ENCODE peak calls at places on chromosome 6, in eight cellular contexts. S is hepatocyte, R is sigmoid colon, J is PC-9, C is SJSA1, Q is aorta, N is IMR-90, P is heart left ventricle. A is an unnamed sample. For H3K4me1, the result is how much of the 10 kb centered on the place peaks cover.

GRCh38 chr6:111737065-111737521 is 131.4 kb upstream of the TRAF3IP2 start:
- DNase-seq in J (peak), S (no peak), C (peak), R (no peak), Q (no peak), P (no peak), N (peak), A (no peak)

GRCh38 chr6:91816335-91816734 is 1229.5 kb upstream of the MAP3K7 start:
- DNase-seq in N (no peak), C (no peak), Q (no peak), R (no peak), P (no peak), S (no peak), J (no peak), A (no peak)

GRCh38 chr6:49565261-49565660 is 14.8 kb downstream of the C6orf141 start:
- DNase-seq in S (no peak), P (no peak), R (no peak), N (no peak), J (no peak), Q (no peak), C (no peak), A (no peak)

GRCh38 chr6:1137849-1138248 is 174.0 kb upstream of the FOXQ1 start:
- DNase-seq in S (no peak), Q (no peak), R (no peak), C (no peak), P (no peak), N (no peak), J (no peak), A (no peak)

GRCh38 chr6:147043994-147044477 is 160.2 kb upstream of the STXBP5 start:
- DNase-seq in R (no peak), J (no peak), S (no peak), P (no peak), C (no peak), N (peak), Q (no peak), A (no peak)

GRCh38 chr6:15493437-15494168 is 169.2 kb downstream of the DTNBP1 start:
- DNase-seq in C (no peak), J (no peak), N (peak), P (no peak), Q (no peak), S (no peak), R (no peak), A (no peak)

GRCh38 chr6:75602164-75602896 is 650 bp downstream of the SENP6 start:
- DNase-seq in C (no peak), J (no peak), S (peak), Q (peak), R (peak), P (peak), N (peak), A (peak)

GRCh38 chr6:34951741-34952140 is 62.7 kb downstream of the ANKS1A start:
- DNase-seq in J (no peak), P (no peak), C (no peak), N (no peak), R (no peak), Q (no peak), S (no peak), A (no peak)

GRCh38 chr6:158303210-158303731 is 9.0 kb upstream of the TULP4 start:
- DNase-seq in P (no peak), Q (no peak), C (no peak), S (peak), R (no peak), J (no peak), N (no peak), A (no peak)

GRCh38 chr6:158926429-158926828 is 73.6 kb downstream of the RSPH3 start:
- DNase-seq in N (peak), P (no peak), S (no peak), R (no peak), C (peak), J (no peak), Q (no peak), A (no peak)

GRCh38 chr6:113694278-113695077 is 162.7 kb upstream of the MARCKS start:
- DNase-seq in P (no peak), Q (no peak), J (no peak), R (no peak), N (peak), S (no peak), C (peak), A (no peak)

GRCh38 chr6:39225946-39226437 is 3.3 kb downstream of the KCNK5 start:
- DNase-seq in R (no peak), S (peak), N (no peak), P (no peak), Q (peak), J (no peak), C (no peak), A (no peak)

GRCh38 chr6:26543953-26544352 is 5.8 kb downstream of the HMGN4 start:
- DNase-seq in N (peak), R (no peak), P (no peak), C (no peak), S (no peak), Q (no peak), J (no peak), A (no peak)

GRCh38 chr6:165308926-165309731 is at the start of gene C6orf118:
- DNase-seq in C (peak), Q (peak), R (peak), P (peak), J (no peak), N (peak), S (peak), A (peak)

GRCh38 chr6:149840345-149841075 is 23.6 kb downstream of the LRP11 start:
- DNase-seq in R (peak), C (peak), P (peak), J (peak), Q (peak), N (peak), S (peak), A (peak)

GRCh38 chr6:165439928-165440554 is 130.6 kb upstream of the C6orf118 start:
- DNase-seq in N (peak), J (no peak), R (no peak), Q (no peak), S (peak), P (no peak), C (no peak), A (no peak)

GRCh38 chr6:166860392-166860791 is 96.0 kb downstream of the RNASET2 start:
- DNase-seq in Q (no peak), R (no peak), S (no peak), J (no peak), N (no peak), P (no peak), C (no peak), A (no peak)

GRCh38 chr6:31727717-31728671 is 1.1 kb downstream of the DDAH2 start:
- DNase-seq in J (no peak), N (no peak), C (no peak), R (peak), Q (peak), P (no peak), S (no peak), A (no peak)

GRCh38 chr6:109121411-109121810 is 26.1 kb downstream of the CEP57L1 start:
- DNase-seq in S (no peak), P (no peak), Q (no peak), C (no peak), J (no peak), R (no peak), N (no peak), A (no peak)

GRCh38 chr6:73694711-73695411 is 1.1 kb upstream of the CD109 start:
- DNase-seq in J (peak), C (no peak), P (no peak), R (no peak), S (no peak), Q (peak), N (peak), A (no peak)

GRCh38 chr6:85674604-85675003 is 31.9 kb upstream of the SYNCRIP start:
- DNase-seq in S (no peak), N (no peak), J (no peak), R (no peak), Q (no peak), P (no peak), C (no peak), A (peak)

GRCh38 chr6:71250050-71250689 is 38.4 kb upstream of the OGFRL1 start:
- DNase-seq in J (no peak), Q (no peak), S (no peak), N (peak), R (no peak), C (no peak), P (no peak), A (no peak)

GRCh38 chr6:47647188-47647587 is 51.2 kb upstream of the ADGRF4 start:
- DNase-seq in P (no peak), S (no peak), Q (no peak), R (no peak), N (no peak), C (no peak), J (no peak), A (no peak)

GRCh38 chr6:134079406-134079921 is 27.0 kb upstream of the SLC2A12 start:
- DNase-seq in Q (no peak), R (no peak), S (no peak), P (no peak), N (no peak), C (no peak), J (no peak), A (no peak)

GRCh38 chr6:63904844-63905243 is 269.2 kb downstream of the PHF3 start:
- DNase-seq in Q (no peak), S (peak), N (peak), C (no peak), P (no peak), R (no peak), J (no peak), A (no peak)

GRCh38 chr6:26312501-26313390 is 52.3 kb upstream of the BTN3A2 start:
- DNase-seq in P (peak), R (peak), S (peak), C (peak), J (peak), N (peak), Q (peak), A (peak)

GRCh38 chr6:24274441-24275083 is 83.3 kb downstream of the DCDC2 start:
- DNase-seq in Q (no peak), N (peak), C (no peak), S (peak), R (no peak), P (no peak), J (no peak), A (peak)

GRCh38 chr6:145872669-145873068 is 58.1 kb upstream of the FBXO30 start:
- DNase-seq in C (no peak), P (no peak), N (no peak), Q (no peak), S (no peak), R (no peak), J (no peak), A (no peak)

GRCh38 chr6:149127212-149127611 is 190.3 kb upstream of the TAB2 start:
- DNase-seq in P (no peak), R (no peak), N (peak), C (no peak), J (no peak), Q (no peak), S (no peak), A (no peak)

GRCh38 chr6:2877960-2878359 is 25.1 kb downstream of the SERPINB9 start:
- DNase-seq in N (no peak), R (no peak), P (no peak), S (no peak), Q (no peak), J (no peak), C (no peak), A (no peak)

GRCh38 chr6:158674342-158674969 is 24.6 kb downstream of the SYTL3 start:
- DNase-seq in J (no peak), N (no peak), C (peak), Q (no peak), S (no peak), P (no peak), R (no peak), A (no peak)

DNA sequence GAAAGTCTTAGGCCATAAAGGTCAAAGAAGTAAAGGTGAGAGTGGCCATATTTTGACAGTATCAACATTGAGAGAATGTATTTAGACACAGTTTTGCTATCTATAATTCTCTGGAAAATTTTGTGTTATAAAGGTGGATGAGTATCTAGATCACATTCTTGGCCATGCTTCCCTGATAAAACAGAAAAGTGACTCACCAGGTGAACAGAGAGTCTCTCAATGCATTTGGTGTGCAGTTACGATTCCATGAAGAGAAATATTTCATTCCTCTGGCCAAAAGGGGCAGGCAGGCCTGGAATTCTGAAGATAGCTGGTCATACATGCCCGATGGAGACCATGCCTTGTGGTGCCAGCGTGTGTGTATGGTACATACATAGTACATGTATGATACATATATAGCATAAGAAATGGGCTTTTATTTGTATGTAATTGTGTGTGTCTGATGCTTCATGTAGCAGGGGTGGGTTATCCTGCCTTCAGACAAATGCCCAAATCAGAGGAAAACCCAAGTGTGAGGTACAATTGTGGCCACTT is 164.0 kb downstream of the SOBP start:
- DNase-seq in R (no peak), Q (no peak), S (no peak), N (no peak), J (no peak), C (no peak), P (no peak), A (no peak)
- H3K27ac ChIP-seq in R (no peak), Q (no peak), S (no peak), N (no peak), J (no peak), C (no peak), P (no peak), A (no peak)

GRCh38 chr6:33772902-33773472 is 15.9 kb downstream of the LEMD2 start:
- DNase-seq in C (no peak), N (no peak), J (no peak), S (no peak), P (no peak), R (no peak), Q (no peak), A (no peak)
- H3K4me1 ChIP-seq in C (half or more), N (under half), J (under half), S (under half), P (under half), R (under half), Q (under half), A (under half)

GRCh38 chr6:143112084-143112768 is 51.5 kb downstream of the AIG1 start:
- DNase-seq in R (no peak), Q (no peak), P (no peak), N (no peak), J (no peak), C (no peak), S (no peak), A (no peak)
- H3K27ac ChIP-seq in R (no peak), Q (no peak), P (no peak), N (no peak), J (no peak), C (no peak), S (no peak), A (no peak)

GRCh38 chr6:157073596-157073995 is 249.7 kb downstream of the TMEM242 start:
- DNase-seq in J (no peak), Q (no peak), C (no peak), S (no peak), N (no peak), R (no peak), P (no peak), A (no peak)
- H3K4me1 ChIP-seq in J (under half), Q (under half), C (under half), S (under half), N (under half), R (under half), P (under half), A (under half)

GRCh38 chr6:136158398-136158797 is 91.7 kb downstream of the MTFR2 start:
- DNase-seq in C (no peak), N (no peak), R (no peak), S (peak), P (peak), Q (peak), J (no peak), A (no peak)

GRCh38 chr6:136158971-136159370 is 91.1 kb downstream of the MTFR2 start:
- DNase-seq in C (no peak), N (no peak), R (no peak), P (no peak), Q (no peak), S (peak), J (no peak), A (no peak)

GRCh38 chr6:136163260-136163659 is 86.9 kb downstream of the MTFR2 start:
- DNase-seq in R (no peak), C (no peak), J (no peak), P (no peak), S (no peak), N (no peak), Q (no peak), A (no peak)

GRCh38 chr6:136160255-136160654 is 89.9 kb downstream of the MTFR2 start:
- DNase-seq in P (no peak), C (no peak), Q (no peak), N (peak), J (no peak), S (no peak), R (no peak), A (no peak)

GRCh38 chr6:136161950-136162349 is 88.2 kb downstream of the MTFR2 start:
- DNase-seq in N (no peak), C (no peak), J (no peak), S (no peak), Q (no peak), R (no peak), P (no peak), A (no peak)
- H3K27ac ChIP-seq in N (no peak), C (no peak), J (no peak), S (no peak), Q (no peak), R (no peak), P (peak), A (no peak)

GRCh38 chr6:42038811-42039408 is 11.4 kb upstream of the TAF8 start:
- DNase-seq in C (no peak), R (no peak), P (no peak), S (no peak), Q (no peak), N (peak), J (no peak), A (no peak)

GRCh38 chr6:42043787-42044475 is 6.4 kb upstream of the TAF8 start:
- DNase-seq in Q (peak), C (peak), R (peak), P (peak), N (peak), S (peak), J (peak), A (peak)

GRCh38 chr6:42045538-42046460 is 4.5 kb upstream of the TAF8 start:
- DNase-seq in N (peak), J (peak), R (peak), P (peak), Q (peak), S (peak), C (peak), A (peak)

GRCh38 chr6:42041131-42042055 is 8.9 kb upstream of the TAF8 start:
- DNase-seq in Q (no peak), J (no peak), S (no peak), P (peak), N (no peak), R (peak), C (no peak), A (no peak)

DNA sequence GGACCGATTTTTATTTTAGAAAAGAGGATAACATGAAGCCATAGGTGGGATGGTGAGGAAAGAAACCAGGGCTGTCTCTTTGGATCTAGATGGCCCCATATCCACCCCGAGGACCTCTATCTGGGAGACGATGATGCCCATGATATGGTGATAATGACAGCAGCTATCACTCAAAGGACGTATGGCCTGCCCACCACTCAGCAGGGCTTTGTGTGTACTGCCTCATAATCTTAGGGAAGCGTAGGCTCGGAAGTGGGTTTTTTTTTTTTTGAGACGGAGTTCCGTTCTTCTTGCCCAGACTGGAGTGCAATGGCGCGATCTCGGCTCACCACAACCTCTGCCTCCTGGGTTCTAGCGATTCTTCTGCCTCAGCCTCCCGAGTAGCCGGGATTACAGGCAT is 8.2 kb upstream of the TAF8 start:
- DNase-seq in R (no peak), J (no peak), P (no peak), S (no peak), N (no peak), Q (no peak), C (no peak), A (no peak)
- H3K4me1 ChIP-seq in R (under half), J (under half), P (under half), S (half or more), N (under half), Q (under half), C (under half), A (under half)

DNA sequence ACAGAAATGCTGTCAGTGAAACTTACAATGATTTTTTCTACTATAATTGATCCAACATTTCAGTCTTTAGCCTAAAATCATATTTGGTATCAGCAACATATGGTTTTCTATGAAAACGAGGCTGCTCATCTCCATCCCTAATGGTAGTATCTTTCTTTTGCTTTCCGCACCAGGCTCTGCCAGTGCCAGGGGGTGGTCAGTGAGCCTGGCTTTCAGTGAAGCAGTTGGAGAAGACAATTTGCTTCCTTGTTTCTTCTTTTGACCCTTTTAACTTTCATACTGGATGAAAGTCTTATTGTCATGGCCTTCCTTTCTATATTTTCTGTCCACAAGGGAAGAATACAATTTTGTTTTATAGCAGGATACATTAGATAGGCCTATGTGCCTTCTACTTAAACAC is 258.4 kb downstream of the ARID1B start:
- DNase-seq in S (no peak), P (no peak), C (no peak), R (no peak), N (no peak), Q (no peak), J (no peak), A (no peak)
- H3K27ac ChIP-seq in S (peak), P (no peak), C (no peak), R (no peak), N (no peak), Q (no peak), J (no peak), A (no peak)

DNA sequence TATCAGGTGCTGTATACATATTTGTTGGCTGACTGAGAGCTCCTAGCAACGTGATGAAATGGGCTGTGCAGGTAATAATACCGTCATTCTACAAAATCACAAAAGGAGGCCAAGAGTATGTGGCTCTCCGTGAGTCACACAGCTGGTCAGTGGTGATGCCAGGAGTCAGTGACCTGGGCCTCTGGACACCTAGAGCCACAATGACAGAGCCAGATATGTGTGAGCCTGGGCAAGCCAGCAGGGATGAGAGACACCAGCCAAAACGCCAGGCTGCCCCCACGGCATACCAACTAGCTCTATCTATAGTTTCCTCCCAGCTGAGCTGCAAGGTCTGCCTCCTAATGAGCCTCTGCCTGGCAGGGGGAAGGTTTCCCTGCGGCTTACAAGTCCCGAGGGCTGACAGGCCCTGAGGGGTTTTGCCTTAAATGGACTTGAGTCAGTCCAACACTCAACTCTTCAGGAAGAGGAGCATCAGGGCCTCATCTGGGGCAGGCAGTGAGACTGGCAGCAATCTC is 70.0 kb downstream of the CPNE5 start:
- DNase-seq in S (no peak), R (no peak), Q (no peak), J (peak), C (no peak), P (peak), N (peak), A (no peak)
- H3K4me1 ChIP-seq in S (under half), R (under half), Q (under half), J (under half), C (under half), P (under half), N (under half), A (under half)